ENCODE peak calls at places on chromosomes 1 and 21, in nine cellular contexts. One of them, this sample, is unnamed.
A peak's percentile ranks its signal among the peaks of the same experiment; 100 is the strongest.

GRCh38 chr1:117579221-117579906 is 26.5 kb upstream of the TENT5C start:
- DNase-seq in Panc1: no peak
- DNase-seq in SK-N-SH: no peak
- DNase-seq in HCT116: no peak
- DNase-seq in K562: no peak
- DNase-seq in A549: no peak
- DNase-seq in GM23338: no peak
- DNase-seq in HepG2: no peak
- DNase-seq in GM12878: no peak
- DNase-seq in this sample: no peak

GRCh38 chr21:33751120-33751519 is 108.8 kb downstream of the ITSN1 start:
- DNase-seq in Panc1: no peak
- DNase-seq in SK-N-SH: no peak
- DNase-seq in HCT116: no peak
- DNase-seq in K562: no peak
- DNase-seq in A549: no peak
- DNase-seq in GM23338: no peak
- DNase-seq in HepG2: no peak
- DNase-seq in GM12878: no peak
- DNase-seq in this sample: no peak

GRCh38 chr1:147840909-147841308 is 61.7 kb upstream of the GJA8 start:
- DNase-seq in Panc1: no peak
- DNase-seq in SK-N-SH: no peak
- DNase-seq in HCT116: peak; percentile 4
- DNase-seq in K562: peak; percentile 43
- DNase-seq in A549: peak; percentile 32
- DNase-seq in GM23338: no peak
- DNase-seq in HepG2: no peak
- DNase-seq in GM12878: no peak
- DNase-seq in this sample: peak; percentile 2

GRCh38 chr1:240797050-240797449 is 185.1 kb upstream of the GREM2 start:
- DNase-seq in Panc1: no peak
- DNase-seq in SK-N-SH: no peak
- DNase-seq in HCT116: no peak
- DNase-seq in K562: no peak
- DNase-seq in A549: peak; percentile 62
- DNase-seq in GM23338: no peak
- DNase-seq in HepG2: no peak
- DNase-seq in GM12878: no peak
- DNase-seq in this sample: no peak

GRCh38 chr1:15066191-15066590 is 87.4 kb upstream of the TMEM51 start:
- DNase-seq in Panc1: no peak
- DNase-seq in SK-N-SH: no peak
- DNase-seq in HCT116: no peak
- DNase-seq in K562: no peak
- DNase-seq in A549: no peak
- DNase-seq in GM23338: no peak
- DNase-seq in HepG2: no peak
- DNase-seq in GM12878: no peak
- DNase-seq in this sample: no peak

GRCh38 chr1:154534263-154534844 is 24.1 kb downstream of the UBE2Q1 start:
- DNase-seq in Panc1: no peak
- DNase-seq in SK-N-SH: peak; percentile 71
- DNase-seq in HCT116: peak; percentile 62
- DNase-seq in K562: peak; percentile 64
- DNase-seq in A549: peak; percentile 77
- DNase-seq in GM23338: peak; percentile 89
- DNase-seq in HepG2: peak; percentile 59
- DNase-seq in GM12878: no peak
- DNase-seq in this sample: no peak

GRCh38 chr1:8165595-8166360 is 139.7 kb upstream of the ERRFI1 start:
- DNase-seq in Panc1: no peak
- DNase-seq in SK-N-SH: no peak
- DNase-seq in HCT116: no peak
- DNase-seq in K562: peak; percentile 31
- DNase-seq in A549: peak; percentile 64
- DNase-seq in GM23338: peak; percentile 66
- DNase-seq in HepG2: no peak
- DNase-seq in GM12878: no peak
- DNase-seq in this sample: no peak

GRCh38 chr1:153561401-153561985 is 4.2 kb downstream of the S100A2 start:
- DNase-seq in Panc1: no peak
- DNase-seq in SK-N-SH: no peak
- DNase-seq in HCT116: no peak
- DNase-seq in K562: no peak
- DNase-seq in A549: no peak
- DNase-seq in GM23338: no peak
- DNase-seq in HepG2: no peak
- DNase-seq in GM12878: no peak
- DNase-seq in this sample: no peak

GRCh38 chr1:110113551-110113950 is 1.3 kb downstream of the UBL4B start:
- DNase-seq in Panc1: no peak
- DNase-seq in SK-N-SH: no peak
- DNase-seq in HCT116: no peak
- DNase-seq in K562: no peak
- DNase-seq in A549: no peak
- DNase-seq in GM23338: no peak
- DNase-seq in HepG2: no peak
- DNase-seq in GM12878: no peak
- DNase-seq in this sample: no peak
- H3K4me3 ChIP-seq in Panc1: no peak overlapping the region
- H3K4me3 ChIP-seq in SK-N-SH: no peak overlapping the region
- H3K4me3 ChIP-seq in HCT116: no peak overlapping the region
- H3K4me3 ChIP-seq in K562: no peak overlapping the region
- H3K4me3 ChIP-seq in A549: no peak overlapping the region
- H3K4me3 ChIP-seq in GM23338: no peak overlapping the region
- H3K4me3 ChIP-seq in HepG2: no peak overlapping the region
- H3K4me3 ChIP-seq in GM12878: no peak overlapping the region
- H3K4me3 ChIP-seq in this sample: no peak overlapping the region

GRCh38 chr1:42953182-42954180 is 5.2 kb downstream of the SLC2A1 start:
- DNase-seq in Panc1: no peak
- DNase-seq in SK-N-SH: peak; percentile 40
- DNase-seq in HCT116: no peak
- DNase-seq in K562: no peak
- DNase-seq in A549: peak; percentile 2
- DNase-seq in GM23338: no peak
- DNase-seq in HepG2: no peak
- DNase-seq in GM12878: no peak
- DNase-seq in this sample: no peak
- TF ChIP-seq REST in Panc1: no peak
- TF ChIP-seq REST in SK-N-SH: no peak
- TF ChIP-seq REST in HCT116: no peak
- TF ChIP-seq REST in K562: no peak
- TF ChIP-seq REST in A549: no peak
- TF ChIP-seq REST in GM23338: no peak
- TF ChIP-seq REST in HepG2: no peak
- TF ChIP-seq REST in GM12878: no peak
- TF ChIP-seq REST in this sample: no peak

DNA sequence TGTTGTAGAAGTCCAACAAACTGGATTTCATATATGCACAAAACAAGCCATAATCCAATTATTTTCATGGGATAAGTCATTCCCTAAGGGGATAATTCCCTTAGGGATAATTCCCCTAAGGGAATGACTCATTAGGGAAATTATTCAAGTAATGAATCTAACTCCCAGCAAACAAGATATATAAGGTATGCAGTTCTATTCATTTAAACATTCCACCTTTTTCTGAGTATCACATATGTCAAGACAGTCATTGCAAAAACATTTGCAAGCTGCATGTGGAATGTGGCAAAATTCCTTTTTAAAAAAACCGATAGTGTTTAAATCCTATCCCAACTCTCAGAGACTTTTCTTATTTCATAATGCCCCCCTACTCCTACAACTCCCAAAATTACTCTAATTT is 131.2 kb downstream of the AKT3 start:
- DNase-seq in Panc1: no peak
- DNase-seq in SK-N-SH: no peak
- DNase-seq in HCT116: no peak
- DNase-seq in K562: no peak
- DNase-seq in A549: no peak
- DNase-seq in GM23338: no peak
- DNase-seq in HepG2: no peak
- DNase-seq in GM12878: no peak
- DNase-seq in this sample: no peak
- H3K4me3 ChIP-seq in Panc1: no peak overlapping the region
- H3K4me3 ChIP-seq in SK-N-SH: no peak overlapping the region
- H3K4me3 ChIP-seq in HCT116: no peak overlapping the region
- H3K4me3 ChIP-seq in K562: no peak overlapping the region
- H3K4me3 ChIP-seq in A549: no peak overlapping the region
- H3K4me3 ChIP-seq in GM23338: no peak overlapping the region
- H3K4me3 ChIP-seq in HepG2: no peak overlapping the region
- H3K4me3 ChIP-seq in GM12878: no peak overlapping the region
- H3K4me3 ChIP-seq in this sample: no peak overlapping the region

DNA sequence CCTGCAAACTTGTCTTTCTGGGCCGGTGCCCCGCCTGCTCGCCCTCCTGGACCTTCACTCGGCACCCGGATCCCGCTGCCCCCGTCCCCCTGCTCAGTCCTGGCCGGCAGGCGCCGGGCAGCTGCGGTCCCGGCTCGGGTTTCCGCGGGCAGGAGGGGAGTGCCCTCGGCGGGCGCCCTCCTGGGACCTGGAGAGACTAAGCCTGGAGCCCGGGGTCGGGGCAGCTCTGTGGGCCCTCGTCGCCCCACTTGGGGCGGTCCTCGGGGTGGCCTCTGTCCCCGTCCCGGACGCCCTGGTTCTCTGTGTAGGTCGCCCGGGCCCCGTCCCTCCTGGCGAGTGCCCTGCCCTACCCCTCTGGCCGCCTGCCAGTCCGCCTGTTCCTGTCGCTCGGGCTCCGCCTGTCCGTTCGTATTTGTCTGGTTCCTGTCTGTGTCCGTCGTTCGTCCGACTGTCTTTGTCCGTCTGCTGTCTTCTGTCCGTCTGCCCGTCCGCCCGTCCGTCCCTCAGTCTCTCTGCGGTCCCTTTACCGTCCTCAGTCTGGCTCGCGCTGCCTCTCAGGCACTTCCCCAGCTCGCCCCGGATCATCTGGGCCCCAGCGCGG is 492 bp downstream of the SERINC2 start:
- DNase-seq in Panc1: no peak
- DNase-seq in SK-N-SH: peak; percentile 85
- DNase-seq in HCT116: no peak
- DNase-seq in K562: peak; percentile 62
- DNase-seq in A549: peak; percentile 48
- DNase-seq in GM23338: peak; percentile 43
- DNase-seq in HepG2: no peak
- DNase-seq in GM12878: no peak
- DNase-seq in this sample: peak; percentile 41
- TF ChIP-seq REST in Panc1: no peak
- TF ChIP-seq REST in SK-N-SH: no peak
- TF ChIP-seq REST in HCT116: no peak
- TF ChIP-seq REST in K562: no peak
- TF ChIP-seq REST in A549: no peak
- TF ChIP-seq REST in GM23338: no peak
- TF ChIP-seq REST in HepG2: no peak
- TF ChIP-seq REST in GM12878: no peak
- TF ChIP-seq REST in this sample: no peak

GRCh38 chr1:53188099-53188498 is 8.5 kb upstream of the CPT2 start:
- DNase-seq in Panc1: no peak
- DNase-seq in SK-N-SH: no peak
- DNase-seq in HCT116: no peak
- DNase-seq in K562: no peak
- DNase-seq in A549: no peak
- DNase-seq in GM23338: no peak
- DNase-seq in HepG2: no peak
- DNase-seq in GM12878: no peak
- DNase-seq in this sample: no peak

GRCh38 chr1:53186533-53186932 is 10.1 kb upstream of the CPT2 start:
- DNase-seq in Panc1: no peak
- DNase-seq in SK-N-SH: no peak
- DNase-seq in HCT116: no peak
- DNase-seq in K562: no peak
- DNase-seq in A549: no peak
- DNase-seq in GM23338: no peak
- DNase-seq in HepG2: no peak
- DNase-seq in GM12878: no peak
- DNase-seq in this sample: no peak

GRCh38 chr1:53189061-53189460 is 7.6 kb upstream of the CPT2 start:
- DNase-seq in Panc1: no peak
- DNase-seq in SK-N-SH: no peak
- DNase-seq in HCT116: no peak
- DNase-seq in K562: no peak
- DNase-seq in A549: no peak
- DNase-seq in GM23338: no peak
- DNase-seq in HepG2: no peak
- DNase-seq in GM12878: no peak
- DNase-seq in this sample: no peak

GRCh38 chr1:53187371-53187770 is 9.3 kb upstream of the CPT2 start:
- DNase-seq in Panc1: no peak
- DNase-seq in SK-N-SH: no peak
- DNase-seq in HCT116: no peak
- DNase-seq in K562: no peak
- DNase-seq in A549: no peak
- DNase-seq in GM23338: no peak
- DNase-seq in HepG2: no peak
- DNase-seq in GM12878: no peak
- DNase-seq in this sample: no peak

GRCh38 chr1:53190210-53190611 is 6.4 kb upstream of the CPT2 start:
- DNase-seq in Panc1: no peak
- DNase-seq in SK-N-SH: no peak
- DNase-seq in HCT116: no peak
- DNase-seq in K562: no peak
- DNase-seq in A549: no peak
- DNase-seq in GM23338: peak; percentile 47
- DNase-seq in HepG2: no peak
- DNase-seq in GM12878: no peak
- DNase-seq in this sample: no peak
- H3K4me3 ChIP-seq in Panc1: no peak overlapping the region
- H3K4me3 ChIP-seq in SK-N-SH: no peak overlapping the region
- H3K4me3 ChIP-seq in HCT116: no peak overlapping the region
- H3K4me3 ChIP-seq in K562: no peak overlapping the region
- H3K4me3 ChIP-seq in A549: no peak overlapping the region
- H3K4me3 ChIP-seq in GM23338: no peak overlapping the region
- H3K4me3 ChIP-seq in HepG2: peak overlapping the region; percentile 29
- H3K4me3 ChIP-seq in GM12878: no peak overlapping the region
- H3K4me3 ChIP-seq in this sample: no peak overlapping the region

GRCh38 chr1:201346337-201346939 is 31.0 kb downstream of the TNNT2 start:
- DNase-seq in Panc1: no peak
- DNase-seq in SK-N-SH: peak; percentile 61
- DNase-seq in HCT116: peak; percentile 54
- DNase-seq in K562: peak; percentile 59
- DNase-seq in A549: peak; percentile 63
- DNase-seq in GM23338: peak; percentile 88
- DNase-seq in HepG2: peak; percentile 23
- DNase-seq in GM12878: no peak
- DNase-seq in this sample: no peak
- TF ChIP-seq REST in Panc1: no peak
- TF ChIP-seq REST in SK-N-SH: no peak
- TF ChIP-seq REST in HCT116: no peak
- TF ChIP-seq REST in K562: no peak
- TF ChIP-seq REST in A549: no peak
- TF ChIP-seq REST in GM23338: no peak
- TF ChIP-seq REST in HepG2: no peak
- TF ChIP-seq REST in GM12878: no peak
- TF ChIP-seq REST in this sample: no peak

GRCh38 chr1:208029381-208030319 is 118.7 kb upstream of the CD34 start:
- DNase-seq in Panc1: no peak
- DNase-seq in SK-N-SH: no peak
- DNase-seq in HCT116: no peak
- DNase-seq in K562: no peak
- DNase-seq in A549: no peak
- DNase-seq in GM23338: no peak
- DNase-seq in HepG2: no peak
- DNase-seq in GM12878: no peak
- DNase-seq in this sample: no peak
- H3K4me3 ChIP-seq in Panc1: no peak overlapping the region
- H3K4me3 ChIP-seq in SK-N-SH: no peak overlapping the region
- H3K4me3 ChIP-seq in HCT116: no peak overlapping the region
- H3K4me3 ChIP-seq in K562: no peak overlapping the region
- H3K4me3 ChIP-seq in A549: no peak overlapping the region
- H3K4me3 ChIP-seq in GM23338: no peak overlapping the region
- H3K4me3 ChIP-seq in HepG2: no peak overlapping the region
- H3K4me3 ChIP-seq in GM12878: no peak overlapping the region
- H3K4me3 ChIP-seq in this sample: no peak overlapping the region